ENCODE peak calls at places on chromosomes 7 and 10, in six cellular contexts. Z is neural progenitor cell, F is heart right ventricle, O is keratinocyte, V is colonic mucosa, X is A549. I is an unnamed sample.

GRCh38 chr7:122006687-122007086 is 133.7 kb downstream of the PTPRZ1 start:
- DNase-seq in F (no peak), V (no peak), O (peak), X (no peak), Z (peak), I (no peak)

GRCh38 chr7:21616796-21617436 is 74.1 kb downstream of the DNAH11 start:
- DNase-seq in Z (no peak), V (no peak), O (peak), F (no peak), X (peak), I (no peak)

GRCh38 chr10:110353244-110354119 is 48.8 kb upstream of the SMNDC1 start:
- DNase-seq in X (peak), Z (peak), O (peak), F (no peak), V (no peak), I (no peak)

GRCh38 chr7:92266415-92267241 is 20.9 kb downstream of the ANKIB1 start:
- DNase-seq in F (no peak), X (no peak), Z (no peak), O (no peak), V (no peak), I (no peak)

GRCh38 chr10:70461397-70462348 is 16.9 kb upstream of the PALD1 start:
- DNase-seq in Z (peak), F (peak), O (no peak), V (peak), X (peak), I (no peak)

GRCh38 chr10:11255796-11256444 is 238.2 kb downstream of the CELF2 start:
- DNase-seq in X (no peak), Z (no peak), F (peak), V (no peak), O (no peak), I (no peak)

GRCh38 chr10:45416603-45417002 is 42.6 kb downstream of the ALOX5 start:
- DNase-seq in Z (no peak), F (no peak), V (no peak), X (no peak), O (no peak), I (no peak)

GRCh38 chr10:23174075-23174973 is 17.8 kb upstream of the PTF1A start:
- DNase-seq in O (no peak), V (no peak), F (no peak), X (no peak), Z (peak), I (no peak)

GRCh38 chr7:77759294-77759889 is 38.8 kb downstream of the TMEM60 start:
- DNase-seq in O (peak), V (peak), Z (peak), X (peak), F (no peak), I (peak)

GRCh38 chr7:73520673-73521635 is 1.1 kb downstream of the BAZ1B start:
- DNase-seq in Z (peak), X (peak), O (no peak), F (no peak), V (peak), I (no peak)

GRCh38 chr7:23261843-23262452 is 15.4 kb downstream of the GPNMB start:
- DNase-seq in X (peak), O (no peak), Z (peak), F (peak), V (peak), I (no peak)

GRCh38 chr10:127903789-127904188 is 3.1 kb upstream of the PTPRE start:
- DNase-seq in O (no peak), F (no peak), V (peak), Z (no peak), X (no peak), I (no peak)

GRCh38 chr7:12757443-12757842 is 70.0 kb downstream of the ARL4A start:
- DNase-seq in V (no peak), F (no peak), X (peak), O (no peak), Z (no peak), I (no peak)

GRCh38 chr7:25382175-25382574 is 153.9 kb upstream of the NPVF start:
- DNase-seq in V (no peak), F (no peak), X (no peak), O (no peak), Z (no peak), I (no peak)

GRCh38 chr7:158432369-158433270 is 155.0 kb downstream of the PTPRN2 start:
- DNase-seq in F (no peak), X (peak), V (peak), Z (no peak), O (no peak), I (no peak)

GRCh38 chr10:71746344-71747037 is 26.8 kb downstream of the VSIR start:
- DNase-seq in V (peak), Z (peak), F (peak), X (no peak), O (no peak), I (no peak)

GRCh38 chr10:123772645-123773508 is 106.7 kb downstream of the GPR26 start:
- DNase-seq in Z (no peak), V (no peak), X (no peak), O (no peak), F (no peak), I (peak)

GRCh38 chr7:75914655-75915415 is at the start of gene POR:
- DNase-seq in V (peak), O (no peak), X (peak), Z (peak), F (peak), I (peak)

GRCh38 chr10:15719062-15719898 is 442 bp downstream of the ITGA8 start:
- DNase-seq in V (peak), X (no peak), Z (peak), F (no peak), O (no peak), I (no peak)

GRCh38 chr10:31664803-31665202 is 263.8 kb downstream of the ARHGAP12 start:
- DNase-seq in F (peak), O (no peak), X (no peak), V (no peak), Z (no peak), I (no peak)

GRCh38 chr7:87148332-87148955 is 3.8 kb upstream of the DMTF1 start:
- DNase-seq in Z (peak), O (no peak), V (no peak), X (peak), F (no peak), I (no peak)

GRCh38 chr10:949446-949845 is 17.9 kb upstream of the LARP4B start:
- DNase-seq in Z (no peak), V (no peak), F (no peak), O (no peak), X (no peak), I (no peak)

GRCh38 chr7:34488766-34489165 is 169.3 kb upstream of the NPSR1 start:
- DNase-seq in X (no peak), Z (no peak), V (no peak), F (no peak), O (no peak), I (no peak)

GRCh38 chr10:80436459-80437098 is 17.5 kb upstream of the TSPAN14 start:
- DNase-seq in F (no peak), O (no peak), X (no peak), V (no peak), Z (no peak), I (no peak)

GRCh38 chr7:135558337-135558767 is 635 bp downstream of the NUP205 start:
- DNase-seq in X (peak), V (peak), O (no peak), Z (peak), F (peak), I (peak)

GRCh38 chr10:121886997-121887622 is 40.7 kb downstream of the ATE1 start:
- DNase-seq in X (peak), Z (peak), O (peak), V (peak), F (peak), I (peak)

GRCh38 chr7:44390701-44391100 is 65.3 kb upstream of the CAMK2B start:
- DNase-seq in F (no peak), X (no peak), Z (no peak), V (no peak), O (no peak), I (no peak)

GRCh38 chr7:47956220-47956619 is 8.0 kb upstream of the PKD1L1 start:
- DNase-seq in V (no peak), Z (no peak), F (no peak), O (no peak), X (no peak), I (no peak)

GRCh38 chr7:100983451-100984187 is 14.3 kb downstream of the MUC12 start:
- DNase-seq in X (peak), O (no peak), Z (no peak), F (no peak), V (peak), I (no peak)

DNA sequence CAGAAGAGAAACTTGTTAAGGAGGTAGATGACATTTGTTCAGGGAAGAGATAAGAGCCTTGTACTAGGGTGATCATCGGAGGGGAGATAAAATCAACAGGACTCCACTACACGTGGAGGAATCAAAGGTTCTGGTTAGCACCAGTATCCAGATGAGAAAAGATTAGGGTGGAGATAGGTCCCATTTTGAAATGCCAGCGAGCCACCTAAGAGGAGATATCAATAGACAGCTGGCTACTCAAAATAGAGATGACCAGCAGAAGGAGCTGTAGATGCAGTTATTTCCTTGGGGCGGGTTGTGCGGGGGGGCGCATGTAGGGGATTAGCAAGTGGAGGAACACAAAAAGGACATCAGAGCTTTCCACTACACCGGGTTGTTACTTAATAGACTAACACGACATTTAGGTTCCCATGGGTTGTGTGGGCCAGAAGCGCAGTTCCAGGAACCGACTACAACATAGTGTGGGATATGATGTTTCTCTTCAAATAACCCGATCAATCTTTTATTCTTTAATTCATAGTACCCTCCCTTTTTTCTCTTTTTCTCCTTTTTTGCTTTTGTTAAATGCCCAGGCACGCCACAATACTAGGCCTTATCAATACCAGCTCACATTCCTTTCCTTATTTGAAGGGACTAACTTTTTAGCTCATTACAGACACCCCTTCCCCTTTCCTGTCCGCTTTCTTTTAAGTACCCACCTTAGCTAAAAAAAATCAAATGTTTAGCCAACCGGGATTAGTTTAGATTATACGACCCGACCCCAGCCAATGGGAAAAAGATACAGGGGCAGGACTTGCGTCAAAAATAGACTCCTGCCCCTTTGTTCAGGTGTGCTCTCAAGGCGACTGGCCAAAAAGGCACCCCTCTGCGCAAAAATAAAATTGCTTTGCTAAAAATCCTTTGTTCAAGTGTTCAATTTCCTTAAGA is 2.0 kb upstream of the KIF11 start:
- DNase-seq in V (peak), Z (peak), F (peak), O (no peak), X (peak), I (no peak)
- TF ChIP-seq CTCF in V (no peak), Z (peak), F (peak), O (peak), X (peak), I (no peak)

DNA sequence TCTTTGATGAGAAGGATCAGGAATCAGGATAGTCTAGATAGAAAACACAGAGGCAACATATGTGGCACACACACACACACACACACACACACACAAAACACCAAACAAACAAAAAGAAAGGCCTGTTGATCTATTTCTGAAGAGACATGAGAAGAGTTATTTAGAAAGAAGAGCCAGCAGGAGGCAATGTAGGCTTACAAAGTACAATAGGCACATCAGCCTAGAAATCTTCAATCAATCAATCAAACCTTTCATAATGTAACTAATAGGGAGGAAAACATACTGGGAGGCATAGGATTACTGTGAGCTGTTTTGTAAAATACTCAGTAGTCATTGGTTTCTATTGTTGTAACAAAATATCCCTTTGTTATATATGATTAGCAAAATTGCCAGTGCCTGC is 47.3 kb upstream of the TES start:
- DNase-seq in O (no peak), F (no peak), V (no peak), X (peak), Z (peak), I (no peak)
- TF ChIP-seq CTCF in O (peak), F (no peak), V (no peak), X (peak), Z (no peak), I (no peak)

GRCh38 chr10:78381072-78381471 is 347.4 kb downstream of the RPS24 start:
- DNase-seq in V (no peak), O (no peak), Z (peak), X (no peak), F (no peak), I (no peak)
- TF ChIP-seq CTCF in V (no peak), O (peak), Z (peak), X (no peak), F (peak), I (no peak)

DNA sequence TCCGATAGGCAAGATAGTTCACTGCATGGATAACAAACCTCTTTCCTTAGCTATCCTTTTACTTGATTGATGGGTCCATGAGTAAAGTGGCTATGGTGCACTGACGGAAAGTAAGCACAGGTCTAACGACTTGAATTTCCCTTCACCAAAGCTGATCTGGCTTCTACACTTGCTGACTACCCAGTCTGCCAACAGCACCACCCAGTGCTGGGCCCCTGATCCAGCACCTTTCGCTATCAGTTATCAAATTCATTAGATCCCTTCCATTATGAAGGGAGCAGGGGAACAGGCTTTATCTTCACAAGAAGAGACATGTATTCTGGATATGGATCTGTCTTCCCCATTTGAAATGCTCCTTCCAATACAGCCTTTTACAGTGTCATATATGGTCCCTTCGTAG is 855.9 kb downstream of the GRID1 start:
- DNase-seq in Z (peak), F (no peak), V (no peak), O (no peak), X (no peak), I (no peak)
- TF ChIP-seq CTCF in Z (peak), F (peak), V (no peak), O (no peak), X (no peak), I (no peak)

GRCh38 chr10:72834183-72834825 is 59.2 kb upstream of the OIT3 start:
- DNase-seq in V (peak), X (peak), O (no peak), F (no peak), Z (peak), I (no peak)
- TF ChIP-seq CTCF in V (peak), X (peak), O (peak), F (peak), Z (peak), I (peak)

DNA sequence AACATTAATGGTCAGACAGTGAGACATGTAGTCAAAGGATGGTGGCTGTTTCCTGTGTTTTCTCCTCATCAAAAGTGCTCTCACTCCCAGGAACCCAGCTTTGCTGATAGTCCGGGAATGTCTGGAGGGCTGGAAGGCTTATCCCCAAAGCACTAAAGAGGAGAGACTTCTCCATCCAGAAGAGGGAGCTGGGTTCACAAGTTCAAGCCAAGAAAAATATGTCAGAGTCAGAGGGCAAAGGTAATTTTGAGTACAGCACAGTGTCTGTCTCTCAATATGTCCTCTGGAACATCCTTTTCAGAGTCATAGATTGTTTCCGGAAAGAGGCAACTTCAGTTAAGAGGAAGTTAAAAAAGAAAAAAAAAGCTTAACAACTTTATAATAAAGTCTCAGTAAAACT is 281.5 kb upstream of the PHYHIPL start:
- DNase-seq in O (no peak), Z (no peak), V (no peak), X (peak), F (no peak), I (no peak)
- TF ChIP-seq CTCF in O (no peak), Z (peak), V (no peak), X (peak), F (no peak), I (no peak)